ENCODE peak calls at places on chromosomes 11 and 22, in ten cellular contexts. One of them, this sample, is unnamed.

GRCh38 chr11:111633756-111634362 is 31.6 kb downstream of the SIK2 start:
- DNase-seq in NCI-H1092 treated with DMSO at 0.1 percent for 48 hours: peak; percentile 12
- DNase-seq in cardiac septum: no peak
- DNase-seq in C1 segment of cervical spinal cord: no peak
- DNase-seq in NAMALWA: no peak
- DNase-seq in germinal center: no peak
- DNase-seq in mesenchymal stem cell: no peak
- DNase-seq in anterior cingulate cortex: no peak
- DNase-seq in kidney: no peak
- DNase-seq in frontal cortex: no peak
- DNase-seq in this sample: no peak

GRCh38 chr11:8812438-8812837 is 98.6 kb upstream of the AKIP1 start:
- DNase-seq in NCI-H1092 treated with DMSO at 0.1 percent for 48 hours: no peak
- DNase-seq in germinal center: no peak
- DNase-seq in NAMALWA: no peak
- DNase-seq in kidney: peak; percentile 91
- DNase-seq in anterior cingulate cortex: no peak
- DNase-seq in cardiac septum: no peak
- DNase-seq in mesenchymal stem cell: peak; percentile 57
- DNase-seq in C1 segment of cervical spinal cord: no peak
- DNase-seq in frontal cortex: no peak
- DNase-seq in this sample: no peak

GRCh38 chr22:29205598-29206371 is at the start of gene EMID1:
- DNase-seq in kidney: peak; percentile 80
- DNase-seq in anterior cingulate cortex: no peak
- DNase-seq in NAMALWA: no peak
- DNase-seq in cardiac septum: no peak
- DNase-seq in C1 segment of cervical spinal cord: no peak
- DNase-seq in NCI-H1092 treated with DMSO at 0.1 percent for 48 hours: no peak
- DNase-seq in germinal center: no peak
- DNase-seq in frontal cortex: peak; percentile 57
- DNase-seq in mesenchymal stem cell: peak; percentile 42
- DNase-seq in this sample: no peak

GRCh38 chr22:49328076-49328475 is 499.6 kb downstream of the BRD1 start:
- DNase-seq in C1 segment of cervical spinal cord: no peak
- DNase-seq in germinal center: no peak
- DNase-seq in anterior cingulate cortex: no peak
- DNase-seq in kidney: peak; percentile 22
- DNase-seq in frontal cortex: no peak
- DNase-seq in mesenchymal stem cell: no peak
- DNase-seq in NCI-H1092 treated with DMSO at 0.1 percent for 48 hours: no peak
- DNase-seq in cardiac septum: no peak
- DNase-seq in NAMALWA: no peak
- DNase-seq in this sample: no peak

GRCh38 chr22:30223303-30223702 is 23.3 kb downstream of the LIF start:
- DNase-seq in anterior cingulate cortex: no peak
- DNase-seq in C1 segment of cervical spinal cord: no peak
- DNase-seq in NCI-H1092 treated with DMSO at 0.1 percent for 48 hours: no peak
- DNase-seq in NAMALWA: no peak
- DNase-seq in germinal center: no peak
- DNase-seq in cardiac septum: no peak
- DNase-seq in frontal cortex: no peak
- DNase-seq in kidney: no peak
- DNase-seq in mesenchymal stem cell: no peak
- DNase-seq in this sample: no peak

GRCh38 chr11:848988-849824 is 6.6 kb downstream of the TSPAN4 start:
- DNase-seq in C1 segment of cervical spinal cord: no peak
- DNase-seq in germinal center: peak; percentile 54
- DNase-seq in anterior cingulate cortex: no peak
- DNase-seq in NCI-H1092 treated with DMSO at 0.1 percent for 48 hours: peak; percentile 38
- DNase-seq in NAMALWA: no peak
- DNase-seq in mesenchymal stem cell: peak; percentile 25
- DNase-seq in frontal cortex: peak; percentile 78
- DNase-seq in kidney: no peak
- DNase-seq in cardiac septum: no peak
- DNase-seq in this sample: no peak

GRCh38 chr11:45635907-45636306 is 29.5 kb downstream of the CHST1 start:
- DNase-seq in NCI-H1092 treated with DMSO at 0.1 percent for 48 hours: no peak
- DNase-seq in mesenchymal stem cell: no peak
- DNase-seq in frontal cortex: no peak
- DNase-seq in germinal center: no peak
- DNase-seq in anterior cingulate cortex: no peak
- DNase-seq in kidney: no peak
- DNase-seq in cardiac septum: no peak
- DNase-seq in C1 segment of cervical spinal cord: no peak
- DNase-seq in NAMALWA: no peak
- DNase-seq in this sample: no peak

GRCh38 chr22:37222440-37222971 is 10.2 kb upstream of the SSTR3 start:
- DNase-seq in germinal center: no peak
- DNase-seq in mesenchymal stem cell: no peak
- DNase-seq in cardiac septum: no peak
- DNase-seq in kidney: no peak
- DNase-seq in C1 segment of cervical spinal cord: no peak
- DNase-seq in NAMALWA: no peak
- DNase-seq in frontal cortex: no peak
- DNase-seq in NCI-H1092 treated with DMSO at 0.1 percent for 48 hours: no peak
- DNase-seq in anterior cingulate cortex: no peak
- DNase-seq in this sample: no peak

GRCh38 chr11:83628622-83629347 is 342.6 kb upstream of the CCDC90B start:
- DNase-seq in NAMALWA: no peak
- DNase-seq in C1 segment of cervical spinal cord: no peak
- DNase-seq in frontal cortex: no peak
- DNase-seq in NCI-H1092 treated with DMSO at 0.1 percent for 48 hours: no peak
- DNase-seq in mesenchymal stem cell: no peak
- DNase-seq in kidney: no peak
- DNase-seq in cardiac septum: no peak
- DNase-seq in germinal center: no peak
- DNase-seq in anterior cingulate cortex: no peak
- DNase-seq in this sample: no peak

GRCh38 chr11:196786-197731 is 4.2 kb downstream of the SCGB1C1 start:
- DNase-seq in germinal center: no peak
- DNase-seq in NCI-H1092 treated with DMSO at 0.1 percent for 48 hours: no peak
- DNase-seq in frontal cortex: no peak
- DNase-seq in cardiac septum: peak; percentile 62
- DNase-seq in C1 segment of cervical spinal cord: no peak
- DNase-seq in NAMALWA: no peak
- DNase-seq in mesenchymal stem cell: no peak
- DNase-seq in kidney: peak; percentile 57
- DNase-seq in anterior cingulate cortex: no peak
- DNase-seq in this sample: peak; percentile 72